ENCODE peak calls at places on chromosomes 7 and 10, in six cellular contexts. V is NAMALWA, F is A549, U is RWPE1, Q is T-helper 2 cell, L is fibroblast of lung. H is an unnamed sample.

GRCh38 chr10:6151087-6151977 is 51.4 kb upstream of the PFKFB3 start:
- DNase-seq in V (peak; percentile 78), F (peak; percentile 66), U (no peak), Q (no peak), L (peak; percentile 75), H (peak; percentile 36)

GRCh38 chr10:113073549-113074189 is 123.6 kb downstream of the TCF7L2 start:
- DNase-seq in V (no peak), F (peak; percentile 99), U (peak; percentile 91), Q (no peak), L (peak; percentile 97), H (no peak)

GRCh38 chr10:44195120-44196007 is 189.5 kb downstream of the CXCL12 start:
- DNase-seq in V (no peak), F (peak; percentile 29), U (peak; percentile 24), Q (no peak), L (peak; percentile 93), H (no peak)

GRCh38 chr7:142739927-142740492 is 9.3 kb upstream of the PRSS1 start:
- DNase-seq in V (peak; percentile 80), F (no peak), U (no peak), Q (no peak), L (no peak), H (no peak)

GRCh38 chr7:134905375-134905774 is 80.9 kb upstream of the AGBL3 start:
- DNase-seq in V (no peak), F (no peak), U (no peak), Q (no peak), L (peak; percentile 95), H (no peak)

GRCh38 chr10:29202541-29202940 is 86.3 kb upstream of the LYZL1 start:
- DNase-seq in V (no peak), F (no peak), U (no peak), Q (no peak), L (no peak), H (no peak)

GRCh38 chr10:106436123-106436740 is 728.3 kb downstream of the SORCS1 start:
- DNase-seq in V (no peak), F (no peak), U (peak; percentile 95), Q (no peak), L (no peak), H (no peak)

GRCh38 chr7:44454348-44454747 is 36.1 kb downstream of the NUDCD3 start:
- DNase-seq in V (no peak), F (no peak), U (no peak), Q (no peak), L (no peak), H (no peak)

GRCh38 chr7:29189743-29190201 is 4.8 kb upstream of the CHN2 start:
- DNase-seq in V (peak; percentile 79), F (peak; percentile 40), U (peak; percentile 56), Q (peak; percentile 39), L (peak; percentile 28), H (peak; percentile 83)

GRCh38 chr10:132365102-132365501 is 31.9 kb upstream of the PWWP2B start:
- DNase-seq in V (no peak), F (no peak), U (no peak), Q (no peak), L (no peak), H (no peak)

GRCh38 chr10:46558141-46558410 is 1.6 kb upstream of the GPRIN2 start:
- DNase-seq in V (no peak), F (peak; percentile 65), U (no peak), Q (no peak), L (no peak), H (no peak)

GRCh38 chr7:39633563-39634550 is 10.5 kb downstream of the RALA start:
- DNase-seq in V (no peak), F (no peak), U (no peak), Q (peak; percentile 8), L (no peak), H (no peak)

GRCh38 chr7:158802535-158803199 is 26.6 kb downstream of the ESYT2 start:
- DNase-seq in V (no peak), F (peak; percentile 57), U (peak; percentile 41), Q (no peak), L (peak; percentile 59), H (no peak)

GRCh38 chr10:133278577-133279265 is 2.1 kb upstream of the ADAM8 start:
- DNase-seq in V (peak; percentile 43), F (no peak), U (peak; percentile 90), Q (peak; percentile 45), L (peak; percentile 44), H (no peak)

GRCh38 chr7:118280319-118281012 is 56.0 kb downstream of the ANKRD7 start:
- DNase-seq in V (no peak), F (no peak), U (no peak), Q (no peak), L (no peak), H (no peak)

GRCh38 chr10:986881-987634 is 1.2 kb upstream of the GTPBP4 start:
- DNase-seq in V (peak; percentile 12), F (no peak), U (peak; percentile 50), Q (no peak), L (peak; percentile 29), H (no peak)

GRCh38 chr10:17835688-17836087 is 26.5 kb downstream of the MRC1 start:
- DNase-seq in V (no peak), F (peak; percentile 85), U (peak; percentile 86), Q (no peak), L (peak; percentile 56), H (no peak)

GRCh38 chr7:55192718-55193117 is 172.4 kb upstream of the LANCL2 start:
- DNase-seq in V (no peak), F (no peak), U (no peak), Q (no peak), L (peak; percentile 82), H (no peak)

GRCh38 chr7:1144269-1144771 is 15.7 kb downstream of the ZFAND2A start:
- DNase-seq in V (peak; percentile 43), F (peak; percentile 41), U (peak; percentile 49), Q (no peak), L (peak; percentile 23), H (peak; percentile 25)

GRCh38 chr10:89466599-89467035 is 52.2 kb downstream of the IFIT5 start:
- DNase-seq in V (peak; percentile 49), F (peak; percentile 53), U (peak; percentile 86), Q (no peak), L (peak; percentile 77), H (peak; percentile 0)